ENCODE peak calls at places on chromosomes 11 and 22, in five cellular contexts. One of them, this sample, is unnamed.

GRCh38 chr11:57781529-57781943 is 19.9 kb downstream of the CTNND1 start:
- DNase-seq in H1: peak
- DNase-seq in K562: peak
- DNase-seq in HepG2: no peak
- DNase-seq in GM12878: no peak
- DNase-seq in this sample: peak

GRCh38 chr11:40162901-40163300 is 1296.6 kb downstream of the LRRC4C start:
- DNase-seq in H1: no peak
- DNase-seq in K562: no peak
- DNase-seq in HepG2: no peak
- DNase-seq in GM12878: no peak
- DNase-seq in this sample: no peak

GRCh38 chr11:8786933-8787332 is 104.3 kb downstream of the RPL27A start:
- DNase-seq in H1: no peak
- DNase-seq in K562: no peak
- DNase-seq in HepG2: no peak
- DNase-seq in GM12878: no peak
- DNase-seq in this sample: no peak

GRCh38 chr11:128802358-128802981 is 64.6 kb downstream of the KCNJ1 start:
- DNase-seq in H1: peak
- DNase-seq in K562: no peak
- DNase-seq in HepG2: no peak
- DNase-seq in GM12878: no peak
- DNase-seq in this sample: peak

GRCh38 chr11:77142091-77142975 is 14.3 kb downstream of the MYO7A start:
- DNase-seq in H1: no peak
- DNase-seq in K562: no peak
- DNase-seq in HepG2: no peak
- DNase-seq in GM12878: no peak
- DNase-seq in this sample: no peak

GRCh38 chr11:125175896-125176575 is 11.5 kb downstream of the PKNOX2 start:
- DNase-seq in H1: no peak
- DNase-seq in K562: no peak
- DNase-seq in HepG2: no peak
- DNase-seq in GM12878: no peak
- DNase-seq in this sample: no peak

GRCh38 chr11:79242616-79243015 is 198.2 kb downstream of the TENM4 start:
- DNase-seq in H1: no peak
- DNase-seq in K562: no peak
- DNase-seq in HepG2: no peak
- DNase-seq in GM12878: no peak
- DNase-seq in this sample: no peak

GRCh38 chr11:102709211-102709980 is 3.8 kb upstream of the MMP27 start:
- DNase-seq in H1: no peak
- DNase-seq in K562: no peak
- DNase-seq in HepG2: no peak
- DNase-seq in GM12878: no peak
- DNase-seq in this sample: no peak

GRCh38 chr11:68313574-68314202 is 1.3 kb downstream of the LRP5 start:
- DNase-seq in H1: no peak
- DNase-seq in K562: peak
- DNase-seq in HepG2: peak
- DNase-seq in GM12878: no peak
- DNase-seq in this sample: no peak

GRCh38 chr11:124115782-124116616 is 749 bp downstream of the VWA5A start:
- DNase-seq in H1: peak
- DNase-seq in K562: no peak
- DNase-seq in HepG2: no peak
- DNase-seq in GM12878: no peak
- DNase-seq in this sample: no peak
- H3K4me3 ChIP-seq in H1: peak
- H3K4me3 ChIP-seq in K562: peak
- H3K4me3 ChIP-seq in HepG2: peak
- H3K4me3 ChIP-seq in GM12878: peak
- H3K4me3 ChIP-seq in this sample: peak

DNA sequence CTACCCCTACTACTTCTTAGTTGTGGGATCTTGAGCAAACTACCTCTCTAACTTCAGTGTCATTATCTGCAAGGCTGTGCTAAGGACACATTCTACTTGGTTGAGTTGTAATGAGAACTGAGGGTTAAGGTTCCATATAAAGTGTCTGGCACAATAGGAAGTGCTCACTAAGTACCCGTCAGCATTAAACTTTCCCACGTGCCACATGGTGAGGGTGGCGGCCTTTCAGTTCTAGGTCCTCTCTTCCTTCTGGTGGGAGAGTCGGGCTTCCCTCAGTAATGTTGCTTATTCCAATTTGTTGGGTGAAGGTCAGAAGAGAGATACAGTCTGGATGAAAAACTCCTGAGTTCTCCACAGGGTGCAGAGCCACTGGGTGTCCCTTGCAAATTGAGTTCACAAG is 4.6 kb upstream of the CD6 start:
- DNase-seq in H1: no peak
- DNase-seq in K562: no peak
- DNase-seq in HepG2: no peak
- DNase-seq in GM12878: no peak
- DNase-seq in this sample: no peak
- TF ChIP-seq ATF3 in H1: no peak
- TF ChIP-seq ATF3 in K562: no peak
- TF ChIP-seq ATF3 in HepG2: no peak
- TF ChIP-seq ATF3 in GM12878: no peak
- TF ChIP-seq ATF3 in this sample: no peak

DNA sequence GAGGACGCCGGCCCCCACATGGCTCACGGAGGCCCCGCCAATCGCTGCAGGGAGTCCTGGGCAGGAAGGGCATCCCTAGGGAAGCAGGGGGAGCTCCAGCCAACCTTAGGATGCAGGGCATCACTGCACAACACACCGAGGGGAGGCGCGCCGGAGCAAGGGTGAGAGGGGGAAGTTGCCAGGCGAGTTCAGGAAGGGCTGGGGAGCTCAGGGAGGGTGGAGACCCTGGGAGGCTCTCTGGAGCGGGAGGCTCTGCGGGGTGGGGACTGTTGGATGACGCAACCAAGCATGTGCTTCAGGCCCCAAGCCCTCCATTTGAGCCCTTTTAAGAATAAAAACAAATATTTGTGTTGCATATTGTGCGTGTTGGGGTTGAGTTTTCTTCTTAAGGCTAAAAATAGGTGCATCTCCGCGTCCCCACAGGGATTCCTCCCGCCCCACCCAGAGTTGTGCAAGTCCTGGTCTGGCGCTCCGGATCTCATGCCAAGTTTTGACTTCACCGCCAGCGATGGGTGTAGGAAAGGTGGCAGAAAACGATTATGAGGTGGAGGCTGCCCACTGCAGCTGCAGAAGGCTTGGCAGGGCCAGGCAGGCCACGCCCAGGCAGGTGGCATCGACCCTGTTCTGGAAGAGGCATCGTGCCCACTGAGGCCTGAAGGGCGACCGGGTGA is 65.2 kb downstream of the WNT7B start:
- DNase-seq in H1: no peak
- DNase-seq in K562: peak
- DNase-seq in HepG2: peak
- DNase-seq in GM12878: no peak
- DNase-seq in this sample: no peak
- TF ChIP-seq SP1 in H1: no peak
- TF ChIP-seq SP1 in K562: no peak
- TF ChIP-seq SP1 in HepG2: no peak
- TF ChIP-seq SP1 in GM12878: no peak
- TF ChIP-seq SP1 in this sample: no peak

GRCh38 chr22:36796629-36797175 is 20.1 kb downstream of the PVALB start:
- DNase-seq in H1: peak
- DNase-seq in K562: no peak
- DNase-seq in HepG2: no peak
- DNase-seq in GM12878: no peak
- DNase-seq in this sample: no peak
- H3K4me3 ChIP-seq in H1: peak
- H3K4me3 ChIP-seq in K562: no peak
- H3K4me3 ChIP-seq in HepG2: no peak
- H3K4me3 ChIP-seq in GM12878: no peak
- H3K4me3 ChIP-seq in this sample: no peak

DNA sequence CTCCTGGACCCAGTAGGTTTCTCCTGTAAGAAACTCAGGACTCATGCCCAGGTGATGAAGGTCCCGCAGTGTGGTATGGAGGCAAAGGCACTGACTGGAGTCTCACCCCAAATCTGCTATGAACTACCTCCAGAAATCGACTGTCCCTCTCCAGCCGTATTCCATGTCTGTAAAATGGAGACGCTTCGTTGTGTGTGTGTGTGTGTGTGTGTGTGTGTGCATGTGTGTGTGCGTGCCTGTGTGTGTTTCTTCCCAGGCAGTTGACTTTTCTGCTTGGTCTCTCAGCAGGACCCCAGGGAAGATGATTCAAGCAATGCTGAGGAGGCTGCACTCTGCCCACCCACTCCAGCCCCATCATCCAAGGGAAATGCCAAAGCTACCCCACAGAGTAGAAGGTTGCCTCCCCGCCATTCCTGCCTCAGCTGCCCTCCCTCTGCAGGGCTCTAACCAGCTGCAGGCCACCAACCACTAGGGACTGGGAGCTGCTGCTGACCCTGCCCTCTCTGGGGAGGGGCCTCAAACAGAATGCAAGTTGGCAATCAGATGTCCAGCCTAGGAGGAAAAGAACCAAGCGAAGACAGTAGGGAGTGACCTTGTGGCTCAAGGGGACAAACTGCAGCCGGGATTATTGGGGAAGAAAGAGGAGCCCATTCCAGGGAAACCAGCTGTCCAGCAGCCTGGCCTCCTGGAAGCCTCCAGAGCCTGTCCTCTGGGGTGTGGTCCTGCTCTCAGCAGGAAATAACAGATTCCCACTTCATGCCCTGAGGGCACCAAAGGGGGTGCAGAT is 56.2 kb downstream of the SLC22A12 start:
- DNase-seq in H1: no peak
- DNase-seq in K562: no peak
- DNase-seq in HepG2: no peak
- DNase-seq in GM12878: no peak
- DNase-seq in this sample: no peak
- TF ChIP-seq ATF3 in H1: no peak
- TF ChIP-seq ATF3 in K562: no peak
- TF ChIP-seq ATF3 in HepG2: no peak
- TF ChIP-seq ATF3 in GM12878: no peak
- TF ChIP-seq ATF3 in this sample: no peak

DNA sequence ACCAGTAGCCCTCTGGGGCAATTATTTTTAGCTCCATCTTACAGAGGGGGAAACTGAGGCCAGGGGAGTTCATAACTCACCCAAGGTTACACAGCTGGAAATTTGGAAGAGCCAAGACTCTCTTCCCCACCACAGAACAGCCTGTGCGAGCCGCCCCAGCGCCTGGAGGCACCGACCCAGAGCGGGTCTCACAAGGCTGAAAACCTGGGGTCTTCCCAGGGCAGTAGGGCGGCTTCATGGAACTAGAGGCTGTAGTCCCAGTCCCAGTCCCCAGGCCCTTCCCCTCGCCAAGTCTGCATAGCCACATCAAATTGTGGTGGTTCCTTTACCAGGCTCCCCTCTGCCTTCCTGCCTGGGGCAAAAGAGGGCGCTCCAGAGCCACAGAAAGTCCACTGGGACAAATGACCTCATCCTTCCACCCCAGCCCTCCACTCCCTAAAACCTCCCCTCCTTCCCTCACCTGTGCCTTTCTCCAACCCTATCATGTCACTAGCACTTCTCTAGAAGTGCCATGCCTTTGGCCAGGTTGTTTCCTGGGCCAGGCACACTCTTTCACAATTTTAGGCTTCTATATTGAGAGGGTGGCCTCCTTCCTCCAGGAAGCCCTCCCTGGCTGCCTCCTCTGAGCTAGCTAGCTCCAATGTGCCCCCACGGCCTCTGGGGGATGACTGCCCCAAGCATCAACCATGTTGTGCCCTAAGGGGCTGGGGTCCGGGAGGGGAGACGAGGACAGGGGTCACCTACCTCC is 15.2 kb upstream of the CDC42EP1 start:
- DNase-seq in H1: peak
- DNase-seq in K562: peak
- DNase-seq in HepG2: peak
- DNase-seq in GM12878: no peak
- DNase-seq in this sample: no peak
- TF ChIP-seq SP1 in H1: no peak
- TF ChIP-seq SP1 in K562: no peak
- TF ChIP-seq SP1 in HepG2: no peak
- TF ChIP-seq SP1 in GM12878: no peak
- TF ChIP-seq SP1 in this sample: no peak

GRCh38 chr11:107770546-107770945 is 58.7 kb upstream of the SLN start:
- DNase-seq in H1: peak
- DNase-seq in K562: no peak
- DNase-seq in HepG2: no peak
- DNase-seq in GM12878: no peak
- DNase-seq in this sample: no peak
- H3K4me3 ChIP-seq in H1: no peak
- H3K4me3 ChIP-seq in K562: no peak
- H3K4me3 ChIP-seq in HepG2: no peak
- H3K4me3 ChIP-seq in GM12878: no peak
- H3K4me3 ChIP-seq in this sample: no peak

GRCh38 chr11:7657306-7658025 is 15.8 kb downstream of the CYB5R2 start:
- DNase-seq in H1: peak
- DNase-seq in K562: peak
- DNase-seq in HepG2: peak
- DNase-seq in GM12878: no peak
- DNase-seq in this sample: peak
- TF ChIP-seq ATF3 in H1: no peak
- TF ChIP-seq ATF3 in K562: no peak
- TF ChIP-seq ATF3 in HepG2: no peak
- TF ChIP-seq ATF3 in GM12878: no peak
- TF ChIP-seq ATF3 in this sample: no peak